ENCODE peak calls at places on chromosomes 16 and 17, in eight cellular contexts. M, E, W, Z, J, Y, B and O are unnamed samples.

GRCh38 chr17:8696456-8696855 is 48.2 kb downstream of the CCDC42 start:
- DNase-seq in E (no peak), M (no peak), W (no peak), Y (no peak), B (no peak), J (no peak), Z (peak; percentile 68), O (no peak)

GRCh38 chr16:50473375-50473945 is 74.7 kb upstream of the NKD1 start:
- DNase-seq in M (peak; percentile 35), W (no peak), B (peak; percentile 27), J (no peak), E (no peak), Z (no peak), Y (no peak), O (no peak)

GRCh38 chr17:76783146-76783545 is 45.2 kb downstream of the MFSD11 start:
- DNase-seq in Y (no peak), J (no peak), M (no peak), E (no peak), W (no peak), Z (no peak), B (no peak), O (no peak)

GRCh38 chr17:1948517-1948825 is 76.7 kb downstream of the RTN4RL1 start:
- DNase-seq in B (no peak), W (no peak), M (no peak), J (no peak), Z (no peak), Y (no peak), E (no peak), O (no peak)

GRCh38 chr17:63116967-63117366 is 150.9 kb downstream of the TANC2 start:
- DNase-seq in Y (no peak), J (no peak), M (peak; percentile 29), B (peak; percentile 58), Z (no peak), W (no peak), E (peak; percentile 64), O (no peak)

GRCh38 chr17:60926466-60927183 is 249.0 kb downstream of the BCAS3 start:
- DNase-seq in Y (no peak), Z (no peak), B (peak; percentile 20), J (no peak), E (no peak), M (peak; percentile 26), W (no peak), O (no peak)

GRCh38 chr16:58028541-58029070 is 3.1 kb downstream of the MMP15 start:
- DNase-seq in J (no peak), W (no peak), M (no peak), Y (peak; percentile 53), Z (peak; percentile 79), E (no peak), B (no peak), O (no peak)

GRCh38 chr17:1473841-1474240 is 17.8 kb upstream of the CRK start:
- DNase-seq in E (no peak), W (peak; percentile 44), B (no peak), Z (no peak), Y (no peak), M (no peak), J (no peak), O (no peak)

GRCh38 chr17:21113106-21113690 is 13.6 kb upstream of the DHRS7B start:
- DNase-seq in E (no peak), J (no peak), Y (no peak), W (no peak), Z (no peak), B (no peak), M (no peak), O (no peak)

GRCh38 chr17:2237521-2237921 is 66.1 kb downstream of the SMG6 start:
- DNase-seq in M (no peak), Z (no peak), J (peak; percentile 65), E (no peak), W (no peak), Y (no peak), B (peak; percentile 63), O (no peak)

GRCh38 chr17:76886395-76886794 is 18.2 kb downstream of the MGAT5B start:
- DNase-seq in Y (no peak), M (no peak), J (no peak), E (no peak), B (no peak), Z (no peak), W (no peak), O (no peak)

GRCh38 chr17:77161953-77162352 is 21.2 kb downstream of the SEC14L1 start:
- DNase-seq in Z (no peak), B (no peak), M (no peak), J (no peak), E (no peak), Y (no peak), W (no peak), O (no peak)

GRCh38 chr16:10103096-10103495 is 79.1 kb downstream of the GRIN2A start:
- DNase-seq in J (no peak), M (peak; percentile 49), Z (no peak), B (no peak), W (no peak), Y (no peak), E (no peak), O (no peak)

DNA sequence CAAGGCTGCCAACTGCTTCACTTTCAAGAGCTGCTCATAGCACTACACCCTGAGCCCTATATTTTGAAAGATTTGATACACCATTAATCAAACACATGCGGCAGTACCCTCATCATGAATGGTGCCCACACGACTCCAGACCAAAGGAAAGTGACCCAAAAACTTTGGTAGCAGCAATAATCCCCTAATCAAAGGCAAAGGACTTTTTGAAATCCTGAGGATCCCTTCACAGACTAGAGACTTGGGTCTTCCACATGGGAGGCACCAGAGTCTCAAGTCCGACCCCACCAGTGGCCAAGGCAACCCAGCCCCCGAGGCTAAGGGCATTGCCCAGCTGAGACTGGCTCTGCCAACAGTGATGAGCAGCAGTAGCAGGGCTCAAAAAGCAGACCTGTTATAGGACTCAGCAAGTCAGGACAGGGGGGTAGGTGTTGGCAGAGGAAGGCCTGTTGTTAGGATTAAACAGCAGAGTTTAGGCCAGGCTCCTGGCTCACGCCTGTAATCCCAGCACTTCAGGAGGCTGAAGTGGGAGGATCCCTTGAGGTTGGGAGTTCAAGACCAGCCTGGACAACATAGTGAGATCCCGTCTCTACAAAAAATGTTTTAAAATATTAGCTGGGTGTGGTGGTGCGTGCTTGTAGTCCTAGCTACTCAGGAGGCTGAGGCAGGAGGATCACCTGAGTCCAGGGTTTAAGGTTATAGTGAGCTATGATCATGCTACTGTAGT is 3.2 kb downstream of the TRIM25 start:
- DNase-seq in B (no peak), Y (no peak), M (no peak), E (no peak), W (no peak), J (no peak), Z (no peak), O (no peak)
- H3K4me3 ChIP-seq in B (no peak overlapping the region), Y (peak overlapping the region; percentile 9), M (no peak overlapping the region), E (no peak overlapping the region), W (no peak overlapping the region), J (peak overlapping the region; percentile 39), Z (no peak overlapping the region), O (peak overlapping the region; percentile 34)

DNA sequence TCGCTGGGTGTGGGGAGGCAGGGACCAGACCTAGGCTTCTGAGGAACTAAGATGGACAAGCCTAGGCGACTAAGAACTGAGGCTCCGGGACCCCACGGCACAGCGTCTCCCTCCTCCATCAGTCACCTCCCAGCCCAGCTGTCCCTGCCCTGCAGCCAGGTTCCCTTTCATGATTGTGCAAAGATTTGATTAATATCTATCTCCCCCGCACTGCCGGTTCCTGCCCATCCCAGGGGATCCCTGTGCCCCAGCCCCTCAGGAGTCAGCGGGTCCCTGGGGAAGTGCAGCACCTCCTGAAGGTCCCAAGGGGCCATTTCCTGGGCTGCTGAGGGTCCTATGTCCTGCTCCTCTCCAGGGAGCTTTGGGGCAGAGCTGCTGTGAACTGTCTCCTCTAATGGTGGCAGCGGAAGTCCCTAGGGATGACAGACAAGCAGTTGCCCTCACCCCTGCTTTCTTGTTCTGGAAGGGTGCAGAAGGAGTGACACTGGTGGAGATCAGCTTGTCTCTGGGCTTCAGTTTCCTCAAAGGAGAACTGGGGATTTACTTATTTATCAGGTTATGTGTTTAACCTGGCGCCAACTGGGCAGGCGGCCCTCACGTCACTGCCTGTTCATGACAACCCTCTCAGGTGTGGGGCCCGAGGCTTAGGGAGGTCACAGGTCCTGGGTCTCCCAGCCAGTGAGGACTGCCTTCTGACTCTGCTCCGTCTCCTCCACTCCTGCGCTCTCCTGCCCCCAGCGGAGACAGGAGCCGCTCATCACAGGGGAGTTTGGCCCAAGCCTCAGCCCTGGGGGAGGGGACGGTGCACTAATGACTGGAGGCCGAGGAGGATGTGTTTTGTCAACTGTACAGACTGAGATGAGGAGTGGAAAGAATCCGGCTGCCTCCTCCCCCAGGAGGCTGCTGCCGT is 1.9 kb upstream of the C16orf74 start:
- DNase-seq in B (peak; percentile 68), Y (no peak), M (peak; percentile 57), Z (peak; percentile 88), W (no peak), J (no peak), E (peak; percentile 77), O (no peak)
- TF ChIP-seq CTCF in B (peak; percentile 47), Y (no peak), M (peak; percentile 50), Z (peak; percentile 58), W (no peak), J (no peak), E (peak; percentile 29), O (no peak)

DNA sequence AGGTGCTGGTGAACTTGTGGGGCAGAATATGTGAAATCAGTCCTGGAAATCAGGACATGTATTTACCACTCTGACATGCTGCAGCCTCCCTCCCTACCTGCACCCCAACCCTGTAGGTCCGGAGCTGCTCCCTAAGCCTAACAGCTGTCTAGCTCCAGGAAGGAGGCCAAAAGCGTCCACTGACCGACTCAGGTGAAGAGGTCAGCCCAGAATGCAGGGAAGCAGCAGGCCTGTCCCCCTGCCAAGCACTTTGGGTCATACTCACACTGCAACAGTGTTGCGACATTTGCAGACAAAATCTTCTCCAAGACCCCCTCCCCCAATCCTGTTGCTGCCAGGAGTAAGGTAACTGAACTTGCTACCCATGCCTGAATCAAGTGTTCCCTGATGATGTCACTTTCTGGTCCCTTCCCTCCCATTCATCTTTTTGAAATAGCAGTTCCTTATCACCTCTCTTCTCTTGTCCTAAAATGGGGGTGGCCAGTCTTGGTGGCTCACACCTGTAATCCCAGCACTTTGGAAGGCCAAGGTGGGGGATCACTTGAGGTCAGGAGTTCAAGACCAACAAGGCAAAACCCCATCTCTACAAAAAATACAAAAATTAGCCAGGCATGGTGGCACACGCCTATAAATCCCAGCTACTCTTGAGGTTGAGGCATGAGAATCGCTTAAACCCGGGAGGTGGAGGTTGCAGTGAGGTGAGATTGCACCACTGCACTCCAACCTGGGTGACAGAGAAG is 1.3 kb upstream of the ACLY start:
- DNase-seq in W (no peak), E (no peak), M (peak; percentile 47), Y (peak; percentile 93), Z (peak; percentile 81), B (peak; percentile 49), J (peak; percentile 44), O (peak; percentile 59)
- H3K4me3 ChIP-seq in W (no peak overlapping the region), E (peak overlapping the region; percentile 17), M (no peak overlapping the region), Y (peak overlapping the region; percentile 98), Z (peak overlapping the region; percentile 84), B (no peak overlapping the region), J (peak overlapping the region; percentile 98), O (no peak overlapping the region)

DNA sequence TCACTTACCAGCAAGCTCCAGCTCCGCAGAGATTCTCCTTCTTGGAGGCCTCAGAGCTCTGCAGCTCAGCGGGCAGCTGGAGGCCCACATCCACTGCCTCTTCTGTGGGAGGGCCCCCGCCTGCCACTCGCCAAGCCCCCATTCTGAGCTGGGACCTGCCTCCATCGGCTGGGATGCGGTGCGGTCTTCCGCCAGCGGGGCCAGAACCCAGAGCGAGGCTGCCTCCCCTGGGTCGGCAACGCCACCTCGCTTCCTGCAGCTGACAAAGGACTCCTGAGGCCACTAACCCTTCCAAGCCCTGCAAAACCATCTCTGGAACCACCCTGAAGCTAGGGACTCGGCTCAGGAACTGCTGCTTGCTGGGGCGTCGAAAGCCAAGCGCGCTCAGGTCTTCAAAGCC is 174.2 kb downstream of the ENGASE start:
- DNase-seq in M (no peak), W (no peak), Y (no peak), J (no peak), E (no peak), Z (no peak), B (no peak), O (no peak)
- TF ChIP-seq CTCF in M (no peak), W (no peak), Y (no peak), J (no peak), E (no peak), Z (no peak), B (no peak), O (no peak)